ENCODE peak calls at places on chromosome 6, in eight cellular contexts. Z, A, U, H, S, F, P and W are unnamed samples. For H3K27me3, the result is how much of the 10 kb centered on the place peaks cover.

GRCh38 chr6:26195924-26196845 is 109.0 kb downstream of the HFE start:
- DNase-seq in U (no peak), P (no peak), H (peak), Z (peak), A (peak), F (no peak), S (no peak), W (no peak)

GRCh38 chr6:13635948-13636658 is 21.0 kb downstream of the NOL7 start:
- DNase-seq in S (no peak), Z (no peak), F (no peak), H (no peak), A (no peak), P (no peak), U (no peak), W (no peak)

GRCh38 chr6:161010418-161010817 is 18.8 kb downstream of the MAP3K4 start:
- DNase-seq in S (no peak), F (no peak), Z (no peak), H (no peak), A (peak), U (no peak), P (no peak), W (peak)

GRCh38 chr6:19805146-19805515 is 32.0 kb upstream of the ID4 start:
- DNase-seq in A (peak), S (no peak), Z (no peak), F (no peak), P (no peak), H (no peak), U (no peak), W (no peak)

GRCh38 chr6:167798453-167798852 is 28.3 kb upstream of the AFDN start:
- DNase-seq in A (no peak), S (no peak), P (no peak), H (no peak), Z (no peak), F (no peak), U (peak), W (no peak)

GRCh38 chr6:32411943-32412342 is 5.0 kb upstream of the BTNL2 start:
- DNase-seq in P (no peak), Z (no peak), A (no peak), U (no peak), S (no peak), H (no peak), F (no peak), W (no peak)

GRCh38 chr6:53250761-53251672 is 97.7 kb downstream of the ELOVL5 start:
- DNase-seq in U (no peak), H (no peak), Z (no peak), P (no peak), A (peak), S (no peak), F (no peak), W (no peak)

GRCh38 chr6:111478749-111479148 is 4.3 kb downstream of the REV3L start:
- DNase-seq in U (no peak), H (no peak), F (no peak), P (no peak), S (no peak), A (peak), Z (peak), W (no peak)

GRCh38 chr6:158219229-158219628 is 51.1 kb downstream of the GTF2H5 start:
- DNase-seq in H (no peak), P (no peak), F (no peak), Z (no peak), U (peak), S (no peak), A (peak), W (peak)

GRCh38 chr6:90401933-90402830 is 105.5 kb upstream of the BACH2 start:
- DNase-seq in H (no peak), A (no peak), F (no peak), Z (no peak), U (no peak), P (no peak), S (no peak), W (no peak)

GRCh38 chr6:89209457-89209856 is 7.7 kb downstream of the GABRR1 start:
- DNase-seq in Z (no peak), F (no peak), P (no peak), S (no peak), U (no peak), A (no peak), H (no peak), W (no peak)

GRCh38 chr6:133752129-133752528 is 136.8 kb upstream of the TCF21 start:
- DNase-seq in F (no peak), U (no peak), Z (no peak), S (no peak), H (no peak), P (no peak), A (no peak), W (no peak)

GRCh38 chr6:133746417-133746770 is 142.5 kb upstream of the TCF21 start:
- DNase-seq in S (no peak), H (no peak), F (no peak), Z (no peak), U (no peak), P (no peak), A (no peak), W (no peak)

GRCh38 chr6:133749427-133749826 is 139.5 kb upstream of the TCF21 start:
- DNase-seq in U (peak), P (no peak), H (no peak), S (no peak), Z (no peak), A (no peak), F (no peak), W (no peak)

GRCh38 chr6:133743621-133744020 is 145.3 kb upstream of the TCF21 start:
- DNase-seq in F (no peak), S (no peak), P (no peak), U (no peak), A (no peak), Z (no peak), H (no peak), W (no peak)

GRCh38 chr6:133748628-133749027 is 140.3 kb upstream of the TCF21 start:
- DNase-seq in Z (no peak), A (peak), H (no peak), P (no peak), S (no peak), U (peak), F (no peak), W (no peak)
- H3K27me3 ChIP-seq in Z (under half), A (under half), H (under half), P (under half), S (under half), U (under half), F (under half), W (under half)

GRCh38 chr6:110357696-110358535 is at the start of gene METTL24:
- DNase-seq in F (peak), P (peak), Z (no peak), A (peak), H (peak), S (peak), U (no peak), W (no peak)
- H3K27me3 ChIP-seq in F (under half), P (under half), Z (under half), A (under half), H (under half), S (under half), U (under half), W (under half)

DNA sequence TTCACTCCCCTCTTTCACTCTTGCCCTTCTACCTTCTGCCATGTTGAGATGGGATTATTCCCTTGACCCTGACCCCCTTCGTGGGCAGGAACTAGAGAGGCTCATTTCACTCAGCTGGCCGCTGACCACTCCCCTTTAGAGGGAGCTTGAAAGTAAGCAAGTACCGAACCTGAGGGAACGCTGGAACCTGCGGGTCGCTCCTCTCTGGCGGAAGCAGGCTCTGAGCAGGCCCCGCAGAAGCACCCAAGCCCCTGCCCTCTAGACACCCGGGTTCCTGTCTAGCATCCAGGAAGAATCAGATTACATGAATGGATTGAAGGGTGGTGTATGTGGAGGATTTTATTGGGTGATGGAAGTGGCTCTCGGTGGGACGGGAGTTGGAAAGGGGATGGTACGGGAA is 11.9 kb upstream of the MYCT1 start:
- DNase-seq in F (no peak), A (no peak), Z (no peak), P (no peak), U (no peak), H (no peak), S (peak), W (no peak)
- H3K27me3 ChIP-seq in F (under half), A (under half), Z (under half), P (under half), U (under half), H (under half), S (under half), W (under half)

GRCh38 chr6:169800116-169800667 is 48.8 kb downstream of the ERMARD start:
- DNase-seq in H (no peak), U (no peak), Z (no peak), F (no peak), P (no peak), S (no peak), A (peak), W (no peak)
- H3K27me3 ChIP-seq in H (under half), U (under half), Z (under half), F (under half), P (under half), S (under half), A (under half), W (under half)